ENCODE peak calls at places on chromosomes 13 and 19, in five cellular contexts. C is hepatocyte, P is fibroblast of lung, D is GM06990, T is B cell. B is an unnamed sample.

GRCh38 chr19:3783660-3784584 is 2.3 kb downstream of the MATK start:
- DNase-seq in T (no peak), C (no peak), D (no peak), P (no peak), B (no peak)

GRCh38 chr19:18023596-18024212 is 15.7 kb downstream of the ARRDC2 start:
- DNase-seq in P (no peak), D (no peak), C (no peak), T (peak), B (peak)

GRCh38 chr19:35717665-35718344 is at the start of gene KMT2B:
- DNase-seq in T (no peak), P (no peak), D (peak), C (peak), B (peak)

GRCh38 chr13:90926459-90926858 is 421.0 kb upstream of the MIR17HG start:
- DNase-seq in D (no peak), C (peak), P (peak), T (no peak), B (no peak)

GRCh38 chr19:10289836-10290438 is at the start of gene ICAM5:
- DNase-seq in C (no peak), P (no peak), D (peak), T (no peak), B (peak)

GRCh38 chr13:51211910-51212309 is 10.3 kb upstream of the FAM124A start:
- DNase-seq in P (no peak), T (no peak), D (no peak), C (no peak), B (no peak)

GRCh38 chr19:12628040-12629022 is 17.6 kb downstream of the ZNF791 start:
- DNase-seq in C (no peak), T (no peak), D (no peak), P (peak), B (peak)

GRCh38 chr19:9958451-9958850 is 22.1 kb upstream of the OLFM2 start:
- DNase-seq in C (no peak), P (peak), T (no peak), D (no peak), B (no peak)

GRCh38 chr19:28184997-28185396 is 1028.0 kb downstream of the UQCRFS1 start:
- DNase-seq in P (peak), C (no peak), T (no peak), D (no peak), B (no peak)

GRCh38 chr13:112842931-112843391 is 126.1 kb upstream of the MCF2L start:
- DNase-seq in D (no peak), P (no peak), C (no peak), T (no peak), B (no peak)

GRCh38 chr19:1618157-1619093 is 13.2 kb upstream of the UQCR11 start:
- DNase-seq in P (no peak), C (peak), T (peak), D (no peak), B (peak)

GRCh38 chr19:18905058-18905456 is 9.1 kb upstream of the CERS1 start:
- DNase-seq in P (no peak), C (peak), D (no peak), T (no peak), B (no peak)

GRCh38 chr13:77323858-77324257 is 3.0 kb downstream of the MYCBP2 start:
- DNase-seq in T (no peak), C (no peak), P (peak), D (no peak), B (peak)

GRCh38 chr13:34025746-34026145 is 207.8 kb downstream of the RFC3 start:
- DNase-seq in D (no peak), T (no peak), P (peak), C (no peak), B (no peak)

GRCh38 chr19:38538793-38539528 is 78.8 kb downstream of the MAP4K1 start:
- DNase-seq in D (no peak), C (no peak), P (peak), T (no peak), B (peak)

GRCh38 chr19:33226550-33227241 is 1.0 kb upstream of the SLC7A10 start:
- DNase-seq in D (no peak), C (peak), T (no peak), P (peak), B (no peak)

GRCh38 chr13:111114362-111115050 is 604 bp upstream of the ARHGEF7 start:
- DNase-seq in P (peak), T (no peak), C (peak), D (peak), B (peak)

GRCh38 chr13:73653688-73654087 is 480.5 kb downstream of the KLF12 start:
- DNase-seq in P (no peak), T (no peak), D (no peak), C (no peak), B (no peak)

GRCh38 chr19:1315470-1316166 is 29.9 kb downstream of the EFNA2 start:
- DNase-seq in C (peak), P (peak), D (peak), T (no peak), B (peak)

GRCh38 chr13:91031508-91031907 is 316.0 kb upstream of the MIR17HG start:
- DNase-seq in P (no peak), T (no peak), D (no peak), C (no peak), B (no peak)

GRCh38 chr13:114320065-114320464 is 5.8 kb downstream of the CHAMP1 start:
- DNase-seq in T (no peak), D (no peak), C (no peak), P (no peak), B (no peak)

GRCh38 chr19:12112238-12112637 is 27.9 kb downstream of the ZNF20 start:
- DNase-seq in C (no peak), D (no peak), P (no peak), T (no peak), B (no peak)

GRCh38 chr13:113995051-113995601 is 21.2 kb upstream of the C13orf46 start:
- DNase-seq in P (no peak), C (no peak), D (no peak), T (no peak), B (no peak)

GRCh38 chr19:35540356-35540927 is 5.0 kb upstream of the TMEM147 start:
- DNase-seq in P (no peak), C (no peak), D (no peak), T (no peak), B (no peak)

GRCh38 chr13:106275441-106276032 is 259.9 kb downstream of the EFNB2 start:
- DNase-seq in D (no peak), C (no peak), P (peak), T (no peak), B (no peak)

GRCh38 chr19:13557756-13558398 is 51.6 kb upstream of the CACNA1A start:
- DNase-seq in T (no peak), P (no peak), D (no peak), C (no peak), B (peak)

GRCh38 chr13:75256922-75257321 is 225.0 kb downstream of the TBC1D4 start:
- DNase-seq in C (peak), D (no peak), P (peak), T (no peak), B (no peak)

GRCh38 chr13:40114305-40114896 is 458.9 kb downstream of the COG6 start:
- DNase-seq in P (no peak), T (no peak), C (no peak), D (no peak), B (no peak)

GRCh38 chr13:69524459-69525155 is 583.0 kb upstream of the ATXN8OS start:
- DNase-seq in P (no peak), D (no peak), T (no peak), C (no peak), B (no peak)

DNA sequence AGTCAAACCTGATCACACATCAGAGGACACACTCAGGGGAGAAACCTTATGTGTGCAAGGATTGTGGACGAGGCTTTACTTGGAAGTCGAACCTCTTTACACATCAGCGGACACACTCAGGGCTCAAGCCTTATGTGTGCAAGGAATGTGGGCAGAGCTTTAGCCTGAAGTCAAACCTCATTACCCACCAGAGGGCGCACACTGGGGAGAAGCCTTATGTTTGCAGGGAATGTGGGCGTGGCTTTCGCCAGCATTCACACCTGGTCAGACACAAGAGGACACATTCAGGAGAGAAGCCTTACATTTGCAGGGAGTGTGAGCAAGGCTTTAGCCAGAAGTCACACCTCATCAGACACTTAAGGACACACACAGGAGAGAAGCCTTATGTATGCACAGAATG is 8.2 kb upstream of the ZNF527 start:
- DNase-seq in D (no peak), P (no peak), C (no peak), T (no peak), B (no peak)
- TF ChIP-seq CTCF in D (no peak), P (no peak), C (no peak), T (no peak), B (no peak)

DNA sequence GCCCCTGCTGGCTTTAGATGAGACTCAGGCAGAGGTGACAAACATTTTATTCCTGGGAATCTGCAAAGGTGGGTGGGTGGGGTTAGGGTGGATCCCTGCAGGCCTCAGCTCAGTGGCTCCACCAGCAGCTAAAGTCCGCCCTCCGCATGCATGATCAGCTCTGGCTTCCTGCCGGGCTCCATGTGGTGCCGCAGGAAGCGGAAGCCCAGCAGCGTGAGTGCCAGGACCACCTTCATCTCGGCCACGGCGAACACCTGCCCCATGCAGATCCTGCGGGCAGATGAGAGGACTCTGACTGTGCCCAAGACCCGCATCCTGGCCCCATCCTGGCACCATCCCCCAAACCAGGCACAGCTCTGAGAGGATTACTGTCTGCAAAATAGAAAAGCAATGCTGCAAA is 26.3 kb downstream of the CYP4F2 start:
- DNase-seq in D (peak), T (no peak), C (no peak), P (no peak), B (peak)
- TF ChIP-seq CTCF in D (no peak), T (no peak), C (no peak), P (no peak), B (no peak)

DNA sequence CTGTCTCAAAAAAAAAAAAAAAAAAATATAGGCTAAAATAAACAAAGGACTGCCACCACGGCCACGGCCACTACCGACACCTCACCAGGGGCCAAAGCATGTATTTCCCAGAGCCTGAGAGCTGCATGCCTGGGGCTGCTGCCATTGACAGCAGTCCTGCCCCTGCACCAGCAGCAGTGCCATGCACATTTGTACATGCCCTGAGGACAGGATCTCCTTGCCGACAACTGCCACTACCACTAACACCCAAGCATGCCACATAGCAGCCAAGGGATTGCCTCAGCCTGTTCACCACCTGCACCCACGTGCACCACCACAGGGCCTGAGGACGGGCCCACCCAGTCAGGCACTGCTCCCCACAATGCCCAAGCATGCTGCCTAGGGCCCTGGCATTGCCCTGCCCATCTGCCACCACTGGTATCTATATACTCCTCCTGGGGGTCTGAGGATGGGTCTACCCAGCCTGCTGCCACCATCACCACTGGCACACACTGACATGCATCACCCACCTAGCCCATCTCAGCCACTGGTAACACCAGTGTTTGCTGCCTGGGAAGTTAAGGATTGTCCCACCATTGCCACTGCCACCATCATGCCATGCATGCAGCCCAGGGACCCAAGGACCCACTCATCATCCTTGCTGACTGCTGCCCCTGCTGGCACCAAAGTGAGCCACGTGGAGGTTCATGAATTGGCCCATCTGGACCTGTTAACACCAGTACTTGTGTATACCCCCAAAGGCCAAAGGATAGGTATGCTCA is 10.6 kb upstream of the NUP62 start:
- DNase-seq in D (no peak), P (no peak), T (no peak), C (no peak), B (no peak)
- TF ChIP-seq CTCF in D (peak), P (no peak), T (no peak), C (no peak), B (peak)

DNA sequence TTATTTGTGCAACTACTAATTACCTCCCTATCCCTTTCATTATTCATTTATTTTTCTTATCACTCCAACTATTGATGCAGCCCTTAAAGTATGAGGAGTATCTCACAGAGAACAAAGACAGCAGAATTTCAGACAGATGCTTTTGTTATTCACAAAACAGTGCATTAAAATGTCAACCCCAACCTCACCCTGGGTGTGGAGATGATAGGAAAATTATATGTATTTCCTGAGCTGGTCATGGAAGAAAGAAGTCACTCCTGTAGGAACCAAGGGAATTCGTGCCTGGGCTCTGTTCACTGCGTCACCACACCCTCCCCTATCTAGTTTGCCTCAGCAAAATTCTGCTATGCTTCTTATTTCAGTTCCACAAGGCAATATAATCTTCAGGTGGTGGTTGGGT is 315.5 kb downstream of the OXGR1 start:
- DNase-seq in C (no peak), D (no peak), P (no peak), T (no peak), B (no peak)
- TF ChIP-seq CTCF in C (no peak), D (no peak), P (no peak), T (no peak), B (no peak)

DNA sequence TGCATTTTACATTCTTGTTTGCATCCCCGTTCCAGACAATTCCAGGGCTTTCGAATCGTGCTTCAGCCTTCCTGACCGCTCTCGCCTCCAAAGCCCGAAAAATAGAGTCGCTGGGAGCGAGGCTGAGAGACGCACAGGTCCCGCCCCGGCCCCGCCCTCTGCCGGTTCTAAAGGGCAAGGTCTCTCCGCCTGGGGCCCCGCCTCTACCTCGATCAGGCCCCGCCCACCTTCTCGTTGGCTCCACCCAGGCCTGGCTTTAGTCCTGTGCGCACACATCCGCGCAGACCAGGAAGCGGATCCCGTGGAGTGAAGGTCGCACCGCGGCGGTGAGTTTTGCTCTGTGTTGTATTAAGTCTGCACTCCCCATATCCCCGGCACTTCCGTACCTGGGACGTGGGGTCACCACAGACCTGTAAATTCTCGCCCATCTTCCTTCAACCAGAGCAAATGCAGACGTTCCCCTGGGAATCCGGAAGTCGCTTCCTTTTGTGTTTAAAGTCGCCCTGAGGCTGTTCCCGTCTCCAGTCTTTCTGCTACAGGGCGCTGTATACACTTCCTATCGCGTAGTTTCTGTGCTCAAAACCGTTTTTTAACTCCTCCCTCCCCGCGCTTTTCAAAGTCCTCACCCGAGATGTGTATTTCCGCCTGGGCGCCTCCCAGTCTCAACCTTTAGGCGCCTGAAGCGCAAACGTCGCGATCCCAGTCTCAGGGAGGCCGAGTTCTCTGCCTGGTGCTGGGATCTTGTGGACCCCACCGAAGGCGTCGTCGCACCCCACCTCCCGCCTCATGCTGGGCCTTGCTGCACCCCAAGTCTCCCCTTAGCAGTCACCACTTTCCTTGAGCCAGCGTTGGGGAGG is at the start of gene ZNF701:
- DNase-seq in C (peak), D (peak), T (peak), P (peak), B (peak)
- TF ChIP-seq CTCF in C (no peak), D (no peak), T (peak), P (no peak), B (peak)